ENCODE peak calls at places on chromosomes 11 and 22, in ten cellular contexts. O is astrocyte of the spinal cord; D is A673; Y is hippocampal formation; N is endothelial cell; S is A172; Q is OCI-LY7; X is H9; M is T-helper 1 cell; J is stimulated activated CD8-positive, alpha-beta memory T cell treated with anti-CD3 and anti-CD28 coated beads, Interleukin-7, amount 100 ng/mL, for 48 hours. I is an unnamed sample.
A peak's percentile ranks its signal among the peaks of the same experiment; 100 is the strongest.

GRCh38 chr11:99640671-99641070 is 619.9 kb downstream of the CNTN5 start:
- DNase-seq in N (no peak), X (no peak), S (no peak), Y (no peak), M (no peak), O (no peak), J (no peak), D (no peak), Q (no peak), I (no peak)

GRCh38 chr11:4851033-4851432 is 2.0 kb upstream of the OR51S1 start:
- DNase-seq in S (no peak), X (no peak), O (peak; percentile 23), Q (no peak), J (no peak), Y (no peak), M (no peak), N (peak; percentile 8), D (no peak), I (no peak)

GRCh38 chr11:70480711-70481110 is 82.4 kb downstream of the CTTN start:
- DNase-seq in D (no peak), M (no peak), X (no peak), O (no peak), J (no peak), Q (no peak), Y (no peak), S (no peak), N (no peak), I (no peak)

GRCh38 chr11:112805658-112806057 is 155.6 kb upstream of the NCAM1 start:
- DNase-seq in N (no peak), M (no peak), Y (no peak), D (no peak), O (no peak), S (no peak), X (no peak), Q (no peak), J (no peak), I (no peak)

GRCh38 chr11:35190804-35191348 is 51.9 kb downstream of the CD44 start:
- DNase-seq in N (no peak), Y (no peak), X (no peak), M (no peak), S (no peak), D (no peak), O (no peak), Q (no peak), J (no peak), I (no peak)

GRCh38 chr22:44735518-44736428 is 16.6 kb upstream of the ARHGAP8 start:
- DNase-seq in X (peak; percentile 89), M (peak; percentile 56), D (peak; percentile 61), O (peak; percentile 24), Q (peak; percentile 71), S (peak; percentile 14), Y (peak; percentile 47), J (peak; percentile 67), N (peak; percentile 93), I (peak; percentile 96)

GRCh38 chr11:14374922-14375630 is 16.1 kb upstream of the RRAS2 start:
- DNase-seq in N (no peak), Q (no peak), O (no peak), D (no peak), M (no peak), Y (no peak), J (no peak), S (no peak), X (peak; percentile 55), I (no peak)

GRCh38 chr22:48957987-48958321 is 869.7 kb downstream of the BRD1 start:
- DNase-seq in Q (no peak), J (no peak), Y (no peak), D (no peak), O (no peak), X (peak; percentile 4), N (no peak), M (no peak), S (no peak), I (no peak)

GRCh38 chr11:12287009-12287373 is 90.4 kb upstream of the PARVA start:
- DNase-seq in Q (no peak), X (no peak), O (peak; percentile 98), S (peak; percentile 98), Y (no peak), J (no peak), N (no peak), D (peak; percentile 73), M (no peak), I (no peak)

GRCh38 chr11:102293873-102294601 is 23.2 kb upstream of the BIRC3 start:
- DNase-seq in M (no peak), X (no peak), Q (peak; percentile 86), D (peak; percentile 68), S (peak; percentile 23), Y (no peak), J (no peak), N (no peak), O (peak; percentile 55), I (no peak)

GRCh38 chr11:103484545-103484944 is 375.3 kb downstream of the DYNC2H1 start:
- DNase-seq in D (no peak), Q (no peak), M (no peak), X (no peak), Y (no peak), O (no peak), N (no peak), J (no peak), S (no peak), I (no peak)

GRCh38 chr11:127105578-127105977 is 105.0 kb upstream of the KIRREL3 start:
- DNase-seq in S (no peak), Y (no peak), N (no peak), O (no peak), X (no peak), M (no peak), Q (no peak), D (no peak), J (no peak), I (no peak)

GRCh38 chr11:129815596-129816461 is at the start of gene TMEM45B:
- DNase-seq in X (peak; percentile 76), D (no peak), Q (no peak), M (no peak), J (no peak), Y (no peak), S (no peak), N (peak; percentile 18), O (no peak), I (peak; percentile 5)

GRCh38 chr11:69166186-69167115 is 10.7 kb downstream of the SMIM38 start:
- DNase-seq in D (peak; percentile 93), M (no peak), X (peak; percentile 66), J (peak; percentile 60), N (no peak), S (peak; percentile 93), Q (peak; percentile 2), O (peak; percentile 93), Y (no peak), I (peak; percentile 16)

GRCh38 chr22:25853902-25854301 is 111.9 kb downstream of the MYO18B start:
- DNase-seq in Q (peak; percentile 19), N (no peak), S (no peak), O (no peak), X (no peak), Y (no peak), M (no peak), D (peak; percentile 60), J (no peak), I (no peak)

GRCh38 chr22:20940904-20941385 is 23.7 kb downstream of the CRKL start:
- DNase-seq in Y (no peak), D (no peak), Q (no peak), M (no peak), N (no peak), J (no peak), S (no peak), X (no peak), O (no peak), I (no peak)

GRCh38 chr11:61816736-61817455 is at the start of gene FADS1:
- DNase-seq in M (peak; percentile 52), N (peak; percentile 99), O (peak; percentile 94), D (peak; percentile 100), Q (no peak), J (peak; percentile 80), Y (peak; percentile 90), X (peak; percentile 96), S (peak; percentile 88), I (peak; percentile 66)

GRCh38 chr22:44341431-44342346 is 28.9 kb upstream of the SHISAL1 start:
- DNase-seq in J (no peak), S (no peak), D (no peak), X (no peak), N (no peak), Y (no peak), M (no peak), O (peak; percentile 37), Q (no peak), I (no peak)

GRCh38 chr11:61910473-61911123 is 6.8 kb downstream of the RAB3IL1 start:
- DNase-seq in M (no peak), X (no peak), Y (no peak), J (no peak), N (no peak), D (no peak), O (no peak), S (no peak), Q (no peak), I (no peak)

GRCh38 chr11:94774345-94774744 is 6.2 kb downstream of the AMOTL1 start:
- DNase-seq in X (no peak), N (no peak), O (no peak), Q (no peak), D (no peak), S (no peak), J (no peak), Y (no peak), M (no peak), I (no peak)

GRCh38 chr11:56089697-56090096 is 3.4 kb upstream of the OR8I2 start:
- DNase-seq in S (no peak), M (no peak), D (peak; percentile 2), Y (no peak), J (no peak), N (no peak), Q (no peak), X (no peak), O (no peak), I (no peak)

GRCh38 chr22:35212020-35212419 is 45.3 kb upstream of the HMGXB4 start:
- DNase-seq in S (peak; percentile 70), Y (no peak), N (no peak), O (peak; percentile 33), J (no peak), X (no peak), Q (no peak), D (no peak), M (no peak), I (no peak)

GRCh38 chr11:102936864-102937509 is 18.5 kb downstream of the MMP13 start:
- DNase-seq in Q (no peak), O (no peak), M (no peak), D (no peak), S (no peak), J (no peak), N (no peak), Y (no peak), X (no peak), I (no peak)

GRCh38 chr11:34439521-34440258 is 956 bp downstream of the CAT start:
- DNase-seq in Q (peak; percentile 16), O (no peak), N (no peak), X (no peak), S (no peak), Y (no peak), J (no peak), M (no peak), D (no peak), I (no peak)

GRCh38 chr22:49551446-49551845 is 276.2 kb downstream of the BRD1 start:
- DNase-seq in N (no peak), O (no peak), S (no peak), M (no peak), D (no peak), J (no peak), Y (no peak), X (no peak), Q (no peak), I (no peak)

GRCh38 chr11:65571940-65572339 is 398 bp upstream of the FAM89B start:
- DNase-seq in M (no peak), Q (peak; percentile 57), D (peak; percentile 65), N (no peak), J (no peak), S (peak; percentile 66), Y (no peak), X (peak; percentile 82), O (peak; percentile 54), I (no peak)

GRCh38 chr11:111735262-111736116 is 30.7 kb downstream of the PPP2R1B start:
- DNase-seq in J (no peak), M (no peak), N (no peak), S (peak; percentile 93), Y (peak; percentile 87), O (peak; percentile 99), Q (no peak), D (peak; percentile 74), X (no peak), I (no peak)

GRCh38 chr11:99160447-99160846 is 139.7 kb downstream of the CNTN5 start:
- DNase-seq in S (no peak), O (no peak), Q (no peak), J (no peak), M (no peak), Y (no peak), D (no peak), X (no peak), N (no peak), I (no peak)